ENCODE peak calls at places on chromosomes 4 and X, in seven cellular contexts. One of them, this sample, is unnamed.

GRCh38 chrX:41802958-41803357 is 79.0 kb downstream of the GPR82 start:
- DNase-seq in C1 segment of cervical spinal cord: no peak
- DNase-seq in MV-4-11: no peak
- DNase-seq in lower lobe of right lung: no peak
- DNase-seq in cerebellar cortex: no peak
- DNase-seq in hippocampal formation: no peak
- DNase-seq in SK-MEL-5: no peak
- DNase-seq in this sample: no peak

GRCh38 chrX:22081475-22082092 is 49.5 kb downstream of the PHEX start:
- DNase-seq in C1 segment of cervical spinal cord: no peak
- DNase-seq in MV-4-11: peak
- DNase-seq in lower lobe of right lung: peak
- DNase-seq in cerebellar cortex: peak
- DNase-seq in hippocampal formation: no peak
- DNase-seq in SK-MEL-5: peak
- DNase-seq in this sample: peak

GRCh38 chr4:66590488-66591215 is 920.4 kb upstream of the EPHA5 start:
- DNase-seq in C1 segment of cervical spinal cord: no peak
- DNase-seq in MV-4-11: no peak
- DNase-seq in lower lobe of right lung: no peak
- DNase-seq in cerebellar cortex: no peak
- DNase-seq in hippocampal formation: no peak
- DNase-seq in SK-MEL-5: no peak
- DNase-seq in this sample: no peak

GRCh38 chr4:8377103-8378075 is 63.1 kb downstream of the ACOX3 start:
- DNase-seq in C1 segment of cervical spinal cord: no peak
- DNase-seq in MV-4-11: no peak
- DNase-seq in lower lobe of right lung: no peak
- DNase-seq in cerebellar cortex: peak
- DNase-seq in hippocampal formation: no peak
- DNase-seq in SK-MEL-5: no peak
- DNase-seq in this sample: no peak

GRCh38 chr4:10492486-10492885 is 35.3 kb upstream of the ZNF518B start:
- DNase-seq in C1 segment of cervical spinal cord: no peak
- DNase-seq in MV-4-11: no peak
- DNase-seq in lower lobe of right lung: no peak
- DNase-seq in cerebellar cortex: no peak
- DNase-seq in hippocampal formation: no peak
- DNase-seq in SK-MEL-5: no peak
- DNase-seq in this sample: no peak

GRCh38 chr4:184451726-184452125 is 22.6 kb downstream of the IRF2 start:
- DNase-seq in C1 segment of cervical spinal cord: no peak
- DNase-seq in MV-4-11: peak
- DNase-seq in lower lobe of right lung: no peak
- DNase-seq in cerebellar cortex: no peak
- DNase-seq in hippocampal formation: no peak
- DNase-seq in SK-MEL-5: no peak
- DNase-seq in this sample: peak

GRCh38 chr4:189874591-189874990 is 66.1 kb upstream of the FRG1 start:
- DNase-seq in C1 segment of cervical spinal cord: no peak
- DNase-seq in MV-4-11: no peak
- DNase-seq in lower lobe of right lung: no peak
- DNase-seq in cerebellar cortex: no peak
- DNase-seq in hippocampal formation: no peak
- DNase-seq in SK-MEL-5: no peak
- DNase-seq in this sample: no peak

GRCh38 chr4:156190606-156191005 is 236.9 kb upstream of the CTSO start:
- DNase-seq in C1 segment of cervical spinal cord: no peak
- DNase-seq in MV-4-11: peak
- DNase-seq in lower lobe of right lung: no peak
- DNase-seq in cerebellar cortex: no peak
- DNase-seq in hippocampal formation: no peak
- DNase-seq in SK-MEL-5: no peak
- DNase-seq in this sample: no peak

GRCh38 chrX:47244676-47245075 is 11.9 kb downstream of the USP11 start:
- DNase-seq in C1 segment of cervical spinal cord: no peak
- DNase-seq in MV-4-11: no peak
- DNase-seq in lower lobe of right lung: no peak
- DNase-seq in cerebellar cortex: no peak
- DNase-seq in hippocampal formation: no peak
- DNase-seq in SK-MEL-5: no peak
- DNase-seq in this sample: no peak

GRCh38 chrX:120244735-120245498 is 5.7 kb upstream of the ZBTB33 start:
- DNase-seq in C1 segment of cervical spinal cord: peak
- DNase-seq in MV-4-11: peak
- DNase-seq in lower lobe of right lung: peak
- DNase-seq in cerebellar cortex: peak
- DNase-seq in hippocampal formation: peak
- DNase-seq in SK-MEL-5: peak
- DNase-seq in this sample: peak

GRCh38 chr4:19776021-19776459 is 475.7 kb upstream of the SLIT2 start:
- DNase-seq in C1 segment of cervical spinal cord: no peak
- DNase-seq in MV-4-11: no peak
- DNase-seq in lower lobe of right lung: no peak
- DNase-seq in cerebellar cortex: no peak
- DNase-seq in hippocampal formation: no peak
- DNase-seq in SK-MEL-5: peak
- DNase-seq in this sample: no peak

GRCh38 chr4:182808673-182809416 is 108.3 kb downstream of the DCTD start:
- DNase-seq in C1 segment of cervical spinal cord: no peak
- DNase-seq in MV-4-11: peak
- DNase-seq in lower lobe of right lung: no peak
- DNase-seq in cerebellar cortex: no peak
- DNase-seq in hippocampal formation: no peak
- DNase-seq in SK-MEL-5: no peak
- DNase-seq in this sample: peak

GRCh38 chrX:107968623-107969022 is 13.5 kb downstream of the TEX13B start:
- DNase-seq in C1 segment of cervical spinal cord: no peak
- DNase-seq in MV-4-11: no peak
- DNase-seq in lower lobe of right lung: no peak
- DNase-seq in cerebellar cortex: no peak
- DNase-seq in hippocampal formation: no peak
- DNase-seq in SK-MEL-5: no peak
- DNase-seq in this sample: no peak

GRCh38 chr4:93791570-93792195 is 36.9 kb upstream of the ATOH1 start:
- DNase-seq in C1 segment of cervical spinal cord: peak
- DNase-seq in MV-4-11: peak
- DNase-seq in lower lobe of right lung: peak
- DNase-seq in cerebellar cortex: peak
- DNase-seq in hippocampal formation: peak
- DNase-seq in SK-MEL-5: peak
- DNase-seq in this sample: peak

GRCh38 chr4:84529169-84529751 is 30.2 kb upstream of the NKX6-1 start:
- DNase-seq in C1 segment of cervical spinal cord: no peak
- DNase-seq in MV-4-11: no peak
- DNase-seq in lower lobe of right lung: no peak
- DNase-seq in cerebellar cortex: peak
- DNase-seq in hippocampal formation: no peak
- DNase-seq in SK-MEL-5: peak
- DNase-seq in this sample: peak

GRCh38 chr4:27189683-27190082 is 329.0 kb downstream of the STIM2 start:
- DNase-seq in C1 segment of cervical spinal cord: no peak
- DNase-seq in MV-4-11: no peak
- DNase-seq in lower lobe of right lung: no peak
- DNase-seq in cerebellar cortex: no peak
- DNase-seq in hippocampal formation: no peak
- DNase-seq in SK-MEL-5: no peak
- DNase-seq in this sample: no peak

GRCh38 chr4:147682755-147683154 is 1.2 kb downstream of the PRMT9 start:
- DNase-seq in C1 segment of cervical spinal cord: no peak
- DNase-seq in MV-4-11: no peak
- DNase-seq in lower lobe of right lung: no peak
- DNase-seq in cerebellar cortex: peak
- DNase-seq in hippocampal formation: no peak
- DNase-seq in SK-MEL-5: peak
- DNase-seq in this sample: no peak

GRCh38 chr4:72473434-72473900 is 95.6 kb downstream of the ADAMTS3 start:
- DNase-seq in C1 segment of cervical spinal cord: no peak
- DNase-seq in MV-4-11: no peak
- DNase-seq in lower lobe of right lung: no peak
- DNase-seq in cerebellar cortex: no peak
- DNase-seq in hippocampal formation: no peak
- DNase-seq in SK-MEL-5: no peak
- DNase-seq in this sample: peak

GRCh38 chr4:67436742-67437141 is 108.6 kb downstream of the CENPC start:
- DNase-seq in C1 segment of cervical spinal cord: no peak
- DNase-seq in MV-4-11: no peak
- DNase-seq in lower lobe of right lung: no peak
- DNase-seq in cerebellar cortex: no peak
- DNase-seq in hippocampal formation: no peak
- DNase-seq in SK-MEL-5: peak
- DNase-seq in this sample: no peak

GRCh38 chr4:8282742-8283141 is 13.2 kb downstream of the HTRA3 start:
- DNase-seq in C1 segment of cervical spinal cord: no peak
- DNase-seq in MV-4-11: no peak
- DNase-seq in lower lobe of right lung: no peak
- DNase-seq in cerebellar cortex: no peak
- DNase-seq in hippocampal formation: no peak
- DNase-seq in SK-MEL-5: no peak
- DNase-seq in this sample: no peak

GRCh38 chr4:138300616-138301015 is 58.5 kb upstream of the SLC7A11 start:
- DNase-seq in C1 segment of cervical spinal cord: no peak
- DNase-seq in MV-4-11: no peak
- DNase-seq in lower lobe of right lung: no peak
- DNase-seq in cerebellar cortex: no peak
- DNase-seq in hippocampal formation: no peak
- DNase-seq in SK-MEL-5: no peak
- DNase-seq in this sample: no peak

GRCh38 chr4:83386931-83387897 is 52.6 kb upstream of the HPSE start:
- DNase-seq in C1 segment of cervical spinal cord: no peak
- DNase-seq in MV-4-11: no peak
- DNase-seq in lower lobe of right lung: no peak
- DNase-seq in cerebellar cortex: no peak
- DNase-seq in hippocampal formation: no peak
- DNase-seq in SK-MEL-5: no peak
- DNase-seq in this sample: no peak

GRCh38 chrX:100939336-100939735 is 10.6 kb upstream of the XKRX start:
- DNase-seq in C1 segment of cervical spinal cord: no peak
- DNase-seq in MV-4-11: no peak
- DNase-seq in lower lobe of right lung: no peak
- DNase-seq in cerebellar cortex: no peak
- DNase-seq in hippocampal formation: no peak
- DNase-seq in SK-MEL-5: no peak
- DNase-seq in this sample: no peak

GRCh38 chr4:3822230-3822947 is 56.2 kb downstream of the ADRA2C start:
- DNase-seq in C1 segment of cervical spinal cord: no peak
- DNase-seq in MV-4-11: no peak
- DNase-seq in lower lobe of right lung: peak
- DNase-seq in cerebellar cortex: peak
- DNase-seq in hippocampal formation: no peak
- DNase-seq in SK-MEL-5: no peak
- DNase-seq in this sample: no peak

GRCh38 chr4:169332595-169332994 is 61.8 kb upstream of the SH3RF1 start:
- DNase-seq in C1 segment of cervical spinal cord: no peak
- DNase-seq in MV-4-11: no peak
- DNase-seq in lower lobe of right lung: no peak
- DNase-seq in cerebellar cortex: no peak
- DNase-seq in hippocampal formation: no peak
- DNase-seq in SK-MEL-5: no peak
- DNase-seq in this sample: no peak

GRCh38 chrX:57379296-57379695 is 92.8 kb downstream of the FAAH2 start:
- DNase-seq in C1 segment of cervical spinal cord: no peak
- DNase-seq in MV-4-11: no peak
- DNase-seq in lower lobe of right lung: no peak
- DNase-seq in cerebellar cortex: no peak
- DNase-seq in hippocampal formation: no peak
- DNase-seq in SK-MEL-5: no peak
- DNase-seq in this sample: no peak

GRCh38 chr4:185395255-185395955 is at the start of gene LRP2BP:
- DNase-seq in C1 segment of cervical spinal cord: no peak
- DNase-seq in MV-4-11: no peak
- DNase-seq in lower lobe of right lung: no peak
- DNase-seq in cerebellar cortex: peak
- DNase-seq in hippocampal formation: no peak
- DNase-seq in SK-MEL-5: peak
- DNase-seq in this sample: peak

GRCh38 chr4:154719087-154719486 is 24.7 kb upstream of the LRAT start:
- DNase-seq in C1 segment of cervical spinal cord: no peak
- DNase-seq in MV-4-11: peak
- DNase-seq in lower lobe of right lung: no peak
- DNase-seq in cerebellar cortex: no peak
- DNase-seq in hippocampal formation: no peak
- DNase-seq in SK-MEL-5: peak
- DNase-seq in this sample: no peak

GRCh38 chrX:69387559-69388487 is 116.3 kb upstream of the NALF2 start:
- DNase-seq in C1 segment of cervical spinal cord: no peak
- DNase-seq in MV-4-11: no peak
- DNase-seq in lower lobe of right lung: peak
- DNase-seq in cerebellar cortex: peak
- DNase-seq in hippocampal formation: peak
- DNase-seq in SK-MEL-5: peak
- DNase-seq in this sample: peak

GRCh38 chr4:40916218-40916555 is 166.4 kb downstream of the NSUN7 start:
- DNase-seq in C1 segment of cervical spinal cord: no peak
- DNase-seq in MV-4-11: no peak
- DNase-seq in lower lobe of right lung: no peak
- DNase-seq in cerebellar cortex: no peak
- DNase-seq in hippocampal formation: no peak
- DNase-seq in SK-MEL-5: no peak
- DNase-seq in this sample: no peak

GRCh38 chr4:155569471-155569870 is 97.2 kb upstream of the GUCY1A1 start:
- DNase-seq in C1 segment of cervical spinal cord: no peak
- DNase-seq in MV-4-11: no peak
- DNase-seq in lower lobe of right lung: no peak
- DNase-seq in cerebellar cortex: no peak
- DNase-seq in hippocampal formation: no peak
- DNase-seq in SK-MEL-5: no peak
- DNase-seq in this sample: no peak

GRCh38 chrX:134999469-134999868 is 8.7 kb downstream of the SMIM10 start:
- DNase-seq in C1 segment of cervical spinal cord: no peak
- DNase-seq in MV-4-11: peak
- DNase-seq in lower lobe of right lung: no peak
- DNase-seq in cerebellar cortex: peak
- DNase-seq in hippocampal formation: no peak
- DNase-seq in SK-MEL-5: peak
- DNase-seq in this sample: peak

GRCh38 chrX:41338422-41338821 is 4.5 kb downstream of the DDX3X start:
- DNase-seq in C1 segment of cervical spinal cord: no peak
- DNase-seq in MV-4-11: no peak
- DNase-seq in lower lobe of right lung: no peak
- DNase-seq in cerebellar cortex: no peak
- DNase-seq in hippocampal formation: no peak
- DNase-seq in SK-MEL-5: no peak
- DNase-seq in this sample: no peak